ENCODE peak calls at places on chromosomes 5 and 9, in nine cellular contexts. S is NCI-H1105 treated with DMSO at 0.1 percent for 48 hours; H is AG04450; X is aorta; L is tibial artery; P is stimulated activated CD8-positive, alpha-beta memory T cell treated with anti-CD3 and anti-CD28 coated beads, Interleukin-4, amount 100 ng/mL, for 48 hours; G is Caki2; F is NCI-H2081 treated with DMSO at 0.1 percent for 48 hours; B is GM19239. E is an unnamed sample.

GRCh38 chr5:871596-872298 is 20.9 kb downstream of the BRD9 start:
- DNase-seq in S (no peak), H (no peak), X (no peak), L (no peak), P (no peak), G (no peak), F (no peak), B (no peak), E (no peak)

GRCh38 chr5:166493627-166494026 is 1797.8 kb upstream of the WWC1 start:
- DNase-seq in S (no peak), H (no peak), X (no peak), L (no peak), P (no peak), G (no peak), F (no peak), B (no peak), E (no peak)

GRCh38 chr9:136416914-136417313 is 6.5 kb downstream of the PMPCA start:
- DNase-seq in S (no peak), H (no peak), X (no peak), L (no peak), P (no peak), G (no peak), F (no peak), B (no peak), E (no peak)

GRCh38 chr9:470795-471194 is 256.1 kb downstream of the DOCK8 start:
- DNase-seq in S (peak; percentile 56), H (no peak), X (no peak), L (no peak), P (no peak), G (no peak), F (no peak), B (no peak), E (no peak)

GRCh38 chr9:9102295-9102694 is 1302.7 kb upstream of the DMAC1 start:
- DNase-seq in S (no peak), H (no peak), X (no peak), L (no peak), P (no peak), G (no peak), F (peak; percentile 17), B (no peak), E (no peak)

GRCh38 chr5:133410335-133410828 is 202.0 kb downstream of the FSTL4 start:
- DNase-seq in S (no peak), H (no peak), X (no peak), L (no peak), P (no peak), G (no peak), F (no peak), B (no peak), E (no peak)

GRCh38 chr9:14056235-14056930 is 257.6 kb downstream of the NFIB start:
- DNase-seq in S (no peak), H (no peak), X (no peak), L (no peak), P (no peak), G (no peak), F (no peak), B (no peak), E (no peak)

GRCh38 chr5:165565921-165566320 is 2060.5 kb downstream of the MAT2B start:
- DNase-seq in S (no peak), H (no peak), X (no peak), L (no peak), P (no peak), G (no peak), F (no peak), B (no peak), E (no peak)

GRCh38 chr9:90037136-90037797 is 432.5 kb downstream of the GADD45G start:
- DNase-seq in S (no peak), H (no peak), X (no peak), L (no peak), P (no peak), G (no peak), F (no peak), B (no peak), E (no peak)

GRCh38 chr9:129949821-129950220 is 93.2 kb downstream of the FNBP1 start:
- DNase-seq in S (no peak), H (no peak), X (no peak), L (no peak), P (no peak), G (no peak), F (no peak), B (no peak), E (no peak)

GRCh38 chr5:179805529-179806249 is 977 bp downstream of the MGAT4B start:
- DNase-seq in S (no peak), H (no peak), X (no peak), L (peak; percentile 75), P (peak; percentile 53), G (peak; percentile 45), F (no peak), B (peak; percentile 83), E (no peak)

E was measured in keratinocyte.